ENCODE peak calls at places on chromosome 16, in four cellular contexts. I is stomach; W is body of pancreas; Y is CD4-positive, CD25-positive, alpha-beta regulatory T cell. E is an unnamed sample. For H3K4me1, the result is how much of the 10 kb centered on the place peaks cover.

GRCh38 chr16:50697881-50698767 is 4.7 kb downstream of the NOD2 start:
- DNase-seq in I (peak), W (no peak), Y (peak), E (no peak)

GRCh38 chr16:2828876-2829430 is 1.1 kb upstream of the ZG16B start:
- DNase-seq in I (no peak), W (no peak), Y (no peak), E (no peak)

GRCh38 chr16:51181495-51181795 is 30.4 kb upstream of the SALL1 start:
- DNase-seq in I (no peak), W (no peak), Y (no peak), E (no peak)

GRCh38 chr16:87895641-87896141 is 26.4 kb upstream of the SLC7A5 start:
- DNase-seq in I (peak), W (no peak), Y (peak), E (no peak)

GRCh38 chr16:79662122-79662521 is 61.6 kb upstream of the MAF start:
- DNase-seq in I (no peak), W (no peak), Y (no peak), E (no peak)

GRCh38 chr16:10876799-10877341 is at the start of gene CIITA:
- DNase-seq in I (peak), W (peak), Y (peak), E (no peak)

GRCh38 chr16:49564577-49565224 is 191.1 kb downstream of the C16orf78 start:
- DNase-seq in I (no peak), W (peak), Y (no peak), E (no peak)

GRCh38 chr16:25013751-25014499 is 1.2 kb downstream of the ARHGAP17 start:
- DNase-seq in I (no peak), W (no peak), Y (peak), E (no peak)

GRCh38 chr16:53905028-53905427 is 201.1 kb downstream of the FTO start:
- DNase-seq in I (no peak), W (no peak), Y (peak), E (no peak)

GRCh38 chr16:13510425-13511151 is 409.4 kb upstream of the ERCC4 start:
- DNase-seq in I (no peak), W (no peak), Y (no peak), E (no peak)

GRCh38 chr16:75555213-75555706 is 792 bp downstream of the TMEM231 start:
- DNase-seq in I (peak), W (peak), Y (peak), E (peak)

GRCh38 chr16:5302372-5303114 is 204.9 kb upstream of the EEF2KMT start:
- DNase-seq in I (no peak), W (no peak), Y (no peak), E (no peak)

GRCh38 chr16:74107795-74108610 is 188.6 kb upstream of the PSMD7 start:
- DNase-seq in I (peak), W (peak), Y (peak), E (peak)

GRCh38 chr16:69243479-69243878 is 56.5 kb downstream of the SNTB2 start:
- DNase-seq in I (no peak), W (no peak), Y (no peak), E (no peak)

GRCh38 chr16:23955088-23955487 is 119.3 kb downstream of the PRKCB start:
- DNase-seq in I (no peak), W (no peak), Y (no peak), E (no peak)

GRCh38 chr16:49567940-49568339 is 194.3 kb downstream of the C16orf78 start:
- DNase-seq in I (no peak), W (no peak), Y (no peak), E (no peak)

GRCh38 chr16:69926241-69926640 is 24.9 kb upstream of the CLEC18A start:
- DNase-seq in I (no peak), W (no peak), Y (no peak), E (no peak)

GRCh38 chr16:25189305-25189704 is 27.4 kb upstream of the AQP8 start:
- DNase-seq in I (no peak), W (no peak), Y (no peak), E (no peak)

GRCh38 chr16:57146735-57147134 is 39.1 kb downstream of the PSME3IP1 start:
- DNase-seq in I (no peak), W (no peak), Y (no peak), E (peak)
- H3K4me1 ChIP-seq in I (under half), W (under half), Y (under half), E (under half)

GRCh38 chr16:21159281-21159951 is 942 bp downstream of the LDAF1 start:
- DNase-seq in I (peak), W (peak), Y (peak), E (no peak)

GRCh38 chr16:21158208-21159110 is at the start of gene LDAF1:
- DNase-seq in I (peak), W (peak), Y (peak), E (peak)

GRCh38 chr16:21160276-21160675 is 1.8 kb downstream of the LDAF1 start:
- DNase-seq in I (no peak), W (no peak), Y (no peak), E (no peak)

GRCh38 chr16:21156767-21157467 is 1.6 kb upstream of the LDAF1 start:
- DNase-seq in I (peak), W (peak), Y (peak), E (peak)

GRCh38 chr16:21157632-21158031 is 842 bp upstream of the LDAF1 start:
- DNase-seq in I (no peak), W (no peak), Y (no peak), E (no peak)
- H3K4me3 ChIP-seq in I (peak), W (no peak), Y (peak), E (no peak)

GRCh38 chr16:66919569-66920472 is 1.1 kb upstream of the CDH16 start:
- DNase-seq in I (no peak), W (no peak), Y (no peak), E (no peak)

GRCh38 chr16:66923866-66924265 is 1.5 kb downstream of the RRAD start:
- DNase-seq in I (no peak), W (no peak), Y (no peak), E (no peak)

GRCh38 chr16:66923247-66923851 is 2.0 kb downstream of the RRAD start:
- DNase-seq in I (no peak), W (no peak), Y (no peak), E (peak)

GRCh38 chr16:66920924-66921680 is 2.4 kb upstream of the CDH16 start:
- DNase-seq in I (no peak), W (no peak), Y (no peak), E (no peak)

DNA sequence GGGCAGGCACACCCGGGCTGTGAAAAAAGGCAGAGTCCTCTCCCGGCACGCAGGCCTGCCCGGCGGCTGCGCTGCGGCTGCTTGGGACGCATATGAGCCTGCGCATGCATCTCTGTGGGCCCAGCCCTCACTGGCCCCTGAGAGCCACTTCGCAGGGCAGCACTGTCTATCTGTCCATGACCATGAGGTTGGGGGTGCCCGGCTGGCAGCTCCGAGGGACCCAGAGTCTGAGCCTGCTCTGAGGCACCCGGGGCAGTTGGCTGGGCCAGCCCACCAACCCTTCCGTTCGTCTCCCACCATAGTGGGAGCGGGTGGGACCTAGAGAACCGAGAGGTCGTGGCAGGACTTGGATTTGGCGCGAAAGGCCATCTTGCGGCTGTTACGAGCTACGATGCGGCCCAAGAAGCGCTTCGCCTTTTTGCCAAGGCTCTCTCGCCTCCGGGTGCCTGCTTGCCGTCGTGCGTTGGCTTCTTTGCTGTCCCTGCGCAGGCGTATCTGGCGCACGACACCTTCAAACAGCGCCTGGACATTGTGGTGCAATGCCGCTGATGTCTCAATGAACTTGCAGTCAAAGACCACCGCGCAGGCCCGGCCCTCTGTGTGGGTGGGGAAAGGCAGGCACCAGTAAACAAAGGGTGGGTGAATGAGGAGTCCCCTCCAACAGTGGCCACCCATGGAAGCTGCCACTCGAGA is 3.2 kb upstream of the CDH16 start:
- DNase-seq in I (no peak), W (no peak), Y (no peak), E (no peak)
- H3K4me1 ChIP-seq in I (under half), W (under half), Y (under half), E (under half)

DNA sequence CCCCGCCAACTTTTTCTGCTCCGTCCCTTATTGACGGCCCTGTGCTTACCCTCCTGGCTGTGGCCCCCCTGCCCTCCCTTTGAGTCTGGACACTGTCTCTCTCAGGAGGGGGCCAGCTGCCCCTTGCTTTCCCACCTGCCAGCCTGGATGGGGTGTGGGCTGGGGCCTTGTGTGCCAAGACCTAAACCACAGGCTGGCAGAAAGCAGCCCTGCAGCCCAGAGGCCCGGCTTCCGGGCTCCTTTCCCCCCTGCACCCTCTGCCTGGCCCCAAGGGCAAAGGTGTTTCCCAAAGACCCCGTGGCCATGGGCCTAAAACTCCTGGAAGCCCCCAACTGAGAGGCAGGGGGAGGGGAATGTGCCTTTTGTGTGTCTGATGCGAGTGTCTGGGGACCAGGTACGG is 17.5 kb downstream of the GPT2 start:
- DNase-seq in I (no peak), W (no peak), Y (no peak), E (no peak)
- H3K4me3 ChIP-seq in I (no peak), W (no peak), Y (no peak), E (no peak)

GRCh38 chr16:85753559-85753958 is 2.7 kb upstream of the C16orf74 start:
- DNase-seq in I (peak), W (peak), Y (no peak), E (no peak)
- H3K4me1 ChIP-seq in I (under half), W (half or more), Y (under half), E (under half)

GRCh38 chr16:28063611-28064061 is at the start of gene GSG1L:
- DNase-seq in I (no peak), W (no peak), Y (no peak), E (no peak)

GRCh38 chr16:28063047-28063521 is 430 bp downstream of the GSG1L start:
- DNase-seq in I (no peak), W (no peak), Y (no peak), E (no peak)

GRCh38 chr16:28061702-28062101 is 1.8 kb downstream of the GSG1L start:
- DNase-seq in I (no peak), W (no peak), Y (no peak), E (no peak)

GRCh38 chr16:28064150-28064549 is 636 bp upstream of the GSG1L start:
- DNase-seq in I (no peak), W (no peak), Y (no peak), E (no peak)

DNA sequence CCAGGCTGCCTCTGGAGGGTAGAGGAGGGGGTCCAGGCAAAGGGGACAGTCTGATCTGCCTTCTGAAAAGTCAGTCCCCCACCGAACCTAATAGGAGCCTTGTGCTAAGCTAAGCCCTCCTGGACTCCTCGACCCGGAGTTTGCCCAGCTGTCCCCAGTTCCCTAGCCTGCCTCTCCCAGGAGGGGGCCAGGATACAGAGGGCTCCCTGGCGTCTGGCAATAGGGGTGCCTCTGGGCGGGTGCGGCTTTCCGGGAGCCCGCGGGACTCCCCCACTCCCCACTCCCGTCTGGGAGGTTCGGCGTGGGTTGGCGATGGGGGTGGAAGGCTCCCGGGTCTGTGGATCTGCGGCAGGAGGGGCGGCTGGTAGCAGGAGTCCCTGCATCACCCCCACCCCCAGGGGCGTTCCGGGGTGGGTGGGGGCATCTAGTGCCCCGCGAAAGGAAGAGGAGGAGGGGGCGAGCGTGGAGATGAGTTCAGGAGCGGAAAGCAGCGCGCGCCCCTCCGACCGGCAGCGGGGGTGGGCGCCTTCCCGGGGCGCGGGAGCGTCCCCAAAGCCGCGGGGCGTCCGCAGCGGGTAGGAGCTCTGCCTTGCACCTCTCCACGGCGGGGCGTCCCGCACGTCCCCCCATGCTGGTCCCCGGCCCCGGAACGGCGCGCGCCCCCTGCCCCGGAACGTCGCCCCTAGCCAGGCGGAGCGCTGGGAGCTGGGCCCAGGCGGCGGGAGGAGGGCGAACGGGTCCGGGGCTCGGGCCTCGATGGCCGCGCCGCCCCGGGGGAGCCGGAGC is 1.1 kb downstream of the GSG1L start:
- DNase-seq in I (no peak), W (no peak), Y (no peak), E (no peak)
- H3K4me3 ChIP-seq in I (peak), W (no peak), Y (no peak), E (no peak)

DNA sequence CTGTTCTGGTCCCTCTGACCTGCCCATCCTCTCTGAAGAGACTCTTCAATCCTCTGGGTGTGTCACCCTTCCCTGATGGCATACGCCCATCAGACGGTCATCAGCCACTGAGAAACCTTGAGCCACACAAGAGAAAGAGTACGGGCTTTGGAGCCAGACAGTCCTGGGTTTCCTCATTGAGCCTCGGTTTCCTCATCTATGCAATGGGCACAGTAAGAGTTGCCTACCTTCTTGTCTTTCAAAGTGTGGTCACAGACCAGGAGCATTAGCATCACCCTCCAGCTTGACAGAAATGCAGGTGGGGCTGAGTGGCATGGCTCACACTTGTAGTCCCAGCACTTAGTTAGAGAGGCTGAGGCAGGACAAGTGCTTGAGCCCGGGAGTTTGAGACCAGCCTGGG is 26.1 kb upstream of the MEAK7 start:
- DNase-seq in I (no peak), W (no peak), Y (no peak), E (no peak)
- H3K4me1 ChIP-seq in I (under half), W (under half), Y (under half), E (under half)

DNA sequence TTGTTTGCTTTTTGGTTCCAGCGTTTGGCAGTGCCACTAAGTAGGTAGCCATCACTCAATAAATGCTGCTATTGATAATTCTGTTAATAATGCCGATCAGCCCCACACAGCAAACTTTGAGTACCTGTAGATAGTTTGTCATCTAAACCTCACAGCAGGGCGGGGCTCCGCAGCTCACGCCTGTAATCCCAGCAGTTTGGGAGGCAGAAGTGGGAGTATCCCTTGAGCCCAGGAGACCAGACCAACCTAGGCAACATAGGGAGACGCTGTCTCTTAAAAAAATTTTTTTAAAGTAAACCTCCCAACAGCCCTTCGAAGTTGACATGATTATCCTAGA is 1.6 kb downstream of the BFAR start:
- DNase-seq in I (no peak), W (no peak), Y (no peak), E (no peak)
- H3K4me3 ChIP-seq in I (no peak), W (no peak), Y (peak), E (peak)

DNA sequence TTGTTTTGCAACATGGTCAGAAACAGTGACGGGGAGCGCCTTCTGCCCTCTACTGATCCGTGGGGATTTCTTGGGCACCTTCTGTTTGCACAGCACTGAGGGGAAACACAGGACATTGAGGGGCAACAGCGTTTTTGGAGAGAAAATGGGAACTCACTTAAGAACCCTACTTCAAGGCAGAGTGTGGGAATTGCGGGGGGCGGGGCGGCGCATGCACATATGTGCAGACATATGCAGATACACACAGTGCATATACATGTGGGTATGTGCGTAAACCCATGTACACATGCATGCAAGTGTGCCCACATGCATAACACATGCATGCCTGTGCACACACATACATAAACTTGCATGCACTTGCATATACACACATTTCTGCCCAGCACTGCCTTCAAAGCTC is 32.3 kb downstream of the NLRC5 start:
- DNase-seq in I (no peak), W (no peak), Y (no peak), E (no peak)
- H3K4me1 ChIP-seq in I (under half), W (under half), Y (half or more), E (under half)

E was measured in BE2C.